ENCODE peak calls at places on chromosomes 4 and X, in five cellular contexts. X, C, U, I and L are unnamed samples.

GRCh38 chrX:32276153-32276552 is 935.2 kb downstream of the DMD start:
- DNase-seq in I (no peak), X (no peak), C (no peak), U (no peak), L (no peak)

GRCh38 chr4:1049591-1049905 is 38.1 kb downstream of the FGFRL1 start:
- DNase-seq in C (no peak), I (no peak), U (no peak), X (no peak), L (no peak)

GRCh38 chr4:18666322-18666721 is 644.8 kb upstream of the LCORL start:
- DNase-seq in C (no peak), X (no peak), I (no peak), U (no peak), L (no peak)

GRCh38 chrX:20252392-20253231 is 14.1 kb downstream of the RPS6KA3 start:
- DNase-seq in C (peak; percentile 56), U (peak; percentile 69), I (peak; percentile 64), X (peak; percentile 58), L (no peak)

GRCh38 chr4:185693548-185694215 is 118.3 kb downstream of the SORBS2 start:
- DNase-seq in C (no peak), I (no peak), X (no peak), U (no peak), L (no peak)

GRCh38 chr4:137610960-137611359 is 78.7 kb upstream of the PCDH18 start:
- DNase-seq in U (no peak), C (no peak), I (peak; percentile 28), X (no peak), L (no peak)

GRCh38 chr4:183097251-183098079 is 1.6 kb upstream of the WWC2 start:
- DNase-seq in I (no peak), C (no peak), U (no peak), X (peak; percentile 69), L (peak; percentile 25)

GRCh38 chr4:7831330-7831729 is 108.3 kb downstream of the AFAP1 start:
- DNase-seq in X (no peak), C (peak; percentile 37), I (no peak), U (no peak), L (no peak)

GRCh38 chrX:48492293-48492910 is 16.4 kb upstream of the PORCN start:
- DNase-seq in X (no peak), C (no peak), I (no peak), U (no peak), L (no peak)

GRCh38 chrX:55919367-55920221 is 202.0 kb downstream of the RRAGB start:
- DNase-seq in C (no peak), U (no peak), I (peak; percentile 56), X (no peak), L (no peak)

GRCh38 chrX:151985955-151986354 is 11.5 kb upstream of the GABRE start:
- DNase-seq in I (no peak), C (peak; percentile 45), X (no peak), U (no peak), L (no peak)

GRCh38 chr4:170011921-170012628 is 14.1 kb downstream of the MFAP3L start:
- DNase-seq in C (no peak), U (peak; percentile 49), X (no peak), I (no peak), L (no peak)

GRCh38 chrX:31663172-31663571 is 591.3 kb upstream of the FTHL17 start:
- DNase-seq in I (no peak), U (no peak), X (no peak), C (no peak), L (no peak)

GRCh38 chrX:69287025-69287540 is 121.8 kb upstream of the PJA1 start:
- DNase-seq in I (no peak), U (no peak), C (no peak), X (no peak), L (no peak)

GRCh38 chr4:41678086-41678485 is 70.4 kb downstream of the PHOX2B start:
- DNase-seq in C (no peak), U (no peak), I (no peak), X (no peak), L (peak; percentile 26)

GRCh38 chrX:6990552-6991193 is 156.8 kb upstream of the STS start:
- DNase-seq in X (no peak), I (no peak), C (no peak), U (no peak), L (peak; percentile 18)

GRCh38 chr4:62133498-62133897 is 933.4 kb downstream of the ADGRL3 start:
- DNase-seq in I (no peak), X (no peak), C (no peak), U (no peak), L (no peak)

GRCh38 chr4:146059865-146060264 is 115.7 kb upstream of the LSM6 start:
- DNase-seq in U (no peak), X (no peak), I (peak; percentile 96), C (no peak), L (peak; percentile 3)

GRCh38 chr4:117479673-117480072 is 394.3 kb upstream of the TRAM1L1 start:
- DNase-seq in U (no peak), C (no peak), I (no peak), X (no peak), L (peak; percentile 90)

GRCh38 chrX:23786268-23786815 is 3.4 kb downstream of the SAT1 start:
- DNase-seq in U (peak; percentile 51), I (no peak), C (no peak), X (no peak), L (peak; percentile 59)

GRCh38 chrX:38050806-38051205 is 44.5 kb downstream of the SYTL5 start:
- DNase-seq in C (no peak), I (no peak), U (no peak), X (no peak), L (no peak)

GRCh38 chrX:24553016-24553415 is 87.9 kb downstream of the PDK3 start:
- DNase-seq in U (no peak), I (no peak), C (no peak), X (no peak), L (no peak)

GRCh38 chr4:1298461-1298860 is 8.8 kb downstream of the MAEA start:
- DNase-seq in U (peak; percentile 16), I (no peak), C (no peak), X (no peak), L (no peak)